ENCODE peak calls at places on chromosomes 16 and 17, in four cellular contexts. X is fibroblast of lung; I is stimulated activated CD8-positive, alpha-beta memory T cell treated with anti-CD3 and anti-CD28 coated beads, Interleukin-15, amount 100 ng/mL, for 24 hours; A is GM04504. O is an unnamed sample.

GRCh38 chr17:61946359-61946758 is 18.6 kb upstream of the INTS2 start:
- DNase-seq in X (no peak), I (no peak), A (no peak), O (no peak)

GRCh38 chr16:2280461-2280860 is 12.5 kb upstream of the RNPS1 start:
- DNase-seq in X (no peak), I (no peak), A (no peak), O (no peak)

GRCh38 chr17:59840329-59840907 is 52.3 kb downstream of the TUBD1 start:
- DNase-seq in X (peak), I (no peak), A (no peak), O (no peak)

GRCh38 chr16:1095450-1096163 is 437 bp downstream of the C1QTNF8 start:
- DNase-seq in X (no peak), I (no peak), A (no peak), O (no peak)

GRCh38 chr17:45318561-45319230 is 1.9 kb upstream of the MAP3K14 start:
- DNase-seq in X (no peak), I (no peak), A (no peak), O (no peak)

GRCh38 chr17:49823614-49824013 is 24.3 kb downstream of the TAC4 start:
- DNase-seq in X (peak), I (no peak), A (peak), O (peak)

GRCh38 chr16:86391987-86392386 is 118.3 kb upstream of the FOXF1 start:
- DNase-seq in X (peak), I (no peak), A (no peak), O (peak)

GRCh38 chr16:30948087-30948955 is 547 bp upstream of the ORAI3 start:
- DNase-seq in X (peak), I (no peak), A (peak), O (peak)

GRCh38 chr17:53191878-53192277 is 630.8 kb upstream of the KIF2B start:
- DNase-seq in X (no peak), I (no peak), A (no peak), O (no peak)

GRCh38 chr16:87842209-87842869 is 27.0 kb downstream of the SLC7A5 start:
- DNase-seq in X (no peak), I (no peak), A (no peak), O (no peak)

GRCh38 chr17:27644586-27644985 is 13.6 kb downstream of the LGALS9 start:
- DNase-seq in X (no peak), I (no peak), A (no peak), O (no peak)

GRCh38 chr17:41647038-41647813 is 22.9 kb upstream of the KRT17 start:
- DNase-seq in X (no peak), I (no peak), A (no peak), O (no peak)

GRCh38 chr17:41489531-41489930 is at the start of gene KRT36:
- DNase-seq in X (no peak), I (no peak), A (no peak), O (no peak)

O was measured in GM04503.